ENCODE peak calls at places on chromosome 6, in six cellular contexts. I is transverse colon, T is HepG2, Y is sigmoid colon, C is endothelial cell of umbilical vein, A is breast epithelium. L is an unnamed sample. For H3K27me3, the result is how much of the 10 kb centered on the place peaks cover.

GRCh38 chr6:168299541-168300511 is 19.8 kb downstream of the DACT2 start:
- DNase-seq in I (no peak), T (no peak), Y (no peak), C (no peak), A (no peak), L (no peak)

GRCh38 chr6:38185752-38186151 is 366.2 kb downstream of the ZFAND3 start:
- DNase-seq in I (no peak), T (no peak), Y (no peak), C (no peak), A (peak), L (no peak)

GRCh38 chr6:157116420-157116819 is 206.9 kb downstream of the TMEM242 start:
- DNase-seq in I (no peak), T (no peak), Y (no peak), C (no peak), A (no peak), L (no peak)

GRCh38 chr6:113630365-113630737 is 226.8 kb upstream of the MARCKS start:
- DNase-seq in I (no peak), T (no peak), Y (no peak), C (peak), A (no peak), L (no peak)

GRCh38 chr6:38716825-38717224 is 1.7 kb downstream of the DNAH8 start:
- DNase-seq in I (no peak), T (no peak), Y (no peak), C (no peak), A (no peak), L (no peak)

GRCh38 chr6:24951831-24952299 is 16.1 kb upstream of the RIPOR2 start:
- DNase-seq in I (peak), T (no peak), Y (no peak), C (no peak), A (no peak), L (peak)

GRCh38 chr6:75892384-75892783 is 143.3 kb downstream of the MYO6 start:
- DNase-seq in I (no peak), T (no peak), Y (no peak), C (no peak), A (no peak), L (peak)

GRCh38 chr6:41546866-41547798 is 951 bp downstream of the FOXP4 start:
- DNase-seq in I (peak), T (no peak), Y (no peak), C (peak), A (no peak), L (peak)

GRCh38 chr6:21438986-21439352 is 154.6 kb upstream of the SOX4 start:
- DNase-seq in I (no peak), T (no peak), Y (no peak), C (no peak), A (no peak), L (no peak)

DNA sequence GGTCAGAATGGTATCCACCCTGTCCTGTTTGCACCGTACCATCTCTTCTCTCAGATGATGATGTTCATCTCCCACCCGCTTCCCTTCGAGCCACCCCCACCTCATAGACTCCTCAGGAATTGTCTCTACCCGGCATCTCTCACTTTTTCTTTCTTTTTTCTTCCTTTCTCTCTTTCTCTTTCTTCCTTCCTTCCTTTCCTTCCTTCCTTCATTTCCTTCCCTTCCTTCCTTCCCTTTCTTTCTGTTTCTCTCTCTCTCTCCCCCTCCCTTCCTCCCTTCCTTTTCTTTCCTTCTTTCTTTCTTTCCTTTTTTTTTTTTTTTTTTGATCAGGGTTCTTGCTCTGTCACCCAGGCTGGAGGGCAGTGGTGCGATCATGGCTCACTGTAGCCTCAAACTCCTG is 27.7 kb upstream of the PNPLA1 start:
- DNase-seq in I (no peak), T (no peak), Y (no peak), C (no peak), A (no peak), L (no peak)
- H3K27ac ChIP-seq in I (no peak), T (no peak), Y (no peak), C (no peak), A (no peak), L (no peak)

DNA sequence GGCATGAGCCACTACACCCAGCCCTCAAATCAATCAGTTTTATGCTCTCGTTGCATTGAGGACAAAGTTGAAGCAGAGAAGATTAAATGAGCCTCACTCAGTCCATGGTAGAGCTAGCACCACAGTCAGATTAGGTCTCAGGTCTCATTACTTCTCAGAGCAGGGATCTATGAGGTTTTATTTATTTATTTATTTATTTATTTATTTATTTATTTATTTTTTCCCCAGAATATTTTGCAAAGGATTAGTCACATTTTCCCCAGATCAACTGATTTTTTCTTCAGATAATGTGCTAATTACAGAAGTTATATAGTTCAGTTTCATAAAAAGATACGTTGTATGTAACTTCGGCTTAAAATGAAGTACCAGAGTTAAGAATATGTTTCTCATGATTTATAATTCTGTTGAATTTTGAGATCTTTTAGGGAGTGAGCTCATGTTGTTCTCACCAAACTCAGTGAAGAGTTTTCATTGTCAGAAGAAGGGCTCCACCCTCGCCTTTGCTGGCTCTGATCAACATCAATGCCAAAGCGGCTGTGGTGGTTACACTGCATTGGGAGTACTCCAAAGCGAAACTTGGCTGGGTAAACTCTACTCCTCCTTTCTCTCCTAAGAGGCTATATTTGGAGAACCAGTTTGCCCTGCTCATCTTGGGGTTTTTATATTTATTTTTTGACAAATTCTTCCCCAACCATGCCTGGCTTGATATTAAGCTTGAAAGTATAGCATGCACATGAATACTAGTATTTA is 12.9 kb upstream of the ID4 start:
- DNase-seq in I (no peak), T (no peak), Y (peak), C (no peak), A (no peak), L (no peak)
- TF ChIP-seq POLR2AphosphoS5 in I (no peak), T (no peak), Y (peak), C (no peak), A (no peak), L (no peak)

GRCh38 chr6:10824297-10824696 is 14.0 kb downstream of the MAK start:
- DNase-seq in I (no peak), T (no peak), Y (no peak), C (no peak), A (no peak), L (no peak)
- H3K27me3 ChIP-seq in I (under half), T (under half), Y (under half), C (under half), A (under half), L (under half)

GRCh38 chr6:2970034-2970685 is 1.2 kb downstream of the SERPINB6 start:
- DNase-seq in I (no peak), T (no peak), Y (no peak), C (peak), A (no peak), L (no peak)
- H3K27ac ChIP-seq in I (peak), T (no peak), Y (peak), C (peak), A (peak), L (peak)

DNA sequence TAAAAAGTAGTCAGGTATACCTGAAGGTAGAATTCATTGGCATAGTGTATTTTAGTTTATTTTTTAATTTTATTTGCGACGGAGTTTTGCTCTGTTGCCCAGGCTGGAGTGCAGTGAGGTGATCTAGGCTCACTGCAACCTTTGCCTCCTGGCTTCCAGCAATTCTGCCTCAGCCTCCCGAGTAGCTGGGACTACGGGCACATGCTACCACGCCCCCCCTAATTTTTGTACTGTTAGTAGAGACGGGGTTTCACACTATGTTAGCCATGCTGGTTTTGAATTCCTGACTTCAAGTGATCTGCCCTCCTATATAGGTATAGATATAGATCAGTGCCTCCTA is 102.8 kb upstream of the PRSS16 start:
- DNase-seq in I (no peak), T (no peak), Y (no peak), C (no peak), A (no peak), L (no peak)
- TF ChIP-seq POLR2AphosphoS5 in I (no peak), T (no peak), Y (no peak), C (no peak), A (no peak), L (no peak)

GRCh38 chr6:152698692-152699091 is 995 bp downstream of the MYCT1 start:
- DNase-seq in I (no peak), T (no peak), Y (no peak), C (peak), A (no peak), L (no peak)

GRCh38 chr6:152696543-152696942 is 1.2 kb upstream of the MYCT1 start:
- DNase-seq in I (no peak), T (no peak), Y (no peak), C (peak), A (no peak), L (no peak)

GRCh38 chr6:152700427-152700826 is 2.7 kb downstream of the MYCT1 start:
- DNase-seq in I (no peak), T (no peak), Y (no peak), C (peak), A (no peak), L (no peak)

GRCh38 chr6:152695317-152696043 is 2.2 kb upstream of the MYCT1 start:
- DNase-seq in I (no peak), T (no peak), Y (no peak), C (peak), A (no peak), L (no peak)

GRCh38 chr6:152697634-152698033 is at the start of gene MYCT1:
- DNase-seq in I (no peak), T (no peak), Y (no peak), C (peak), A (no peak), L (no peak)
- H3K27me3 ChIP-seq in I (under half), T (under half), Y (under half), C (under half), A (under half), L (under half)

GRCh38 chr6:106064766-106065165 is 21.4 kb upstream of the PRDM1 start:
- DNase-seq in I (no peak), T (no peak), Y (no peak), C (no peak), A (no peak), L (no peak)
- H3K27ac ChIP-seq in I (no peak), T (no peak), Y (no peak), C (no peak), A (no peak), L (no peak)

GRCh38 chr6:23316131-23316530 is 746.8 kb downstream of the HDGFL1 start:
- DNase-seq in I (no peak), T (no peak), Y (no peak), C (peak), A (no peak), L (no peak)
- TF ChIP-seq POLR2AphosphoS5 in I (no peak), T (no peak), Y (no peak), C (no peak), A (no peak), L (no peak)

L was measured in upper lobe of left lung.